ENCODE peak calls at places on chromosomes 13 and 19, in five cellular contexts. N is H9, F is tibial nerve, B is caudate nucleus, T is fibroblast of lung. Z is an unnamed sample.

GRCh38 chr19:42473686-42474085 is 30.9 kb upstream of the CXCL17 start:
- DNase-seq in T (no peak), N (peak; percentile 60), B (no peak), F (no peak), Z (no peak)

GRCh38 chr19:46856062-46857022 is 4.5 kb upstream of the ARHGAP35 start:
- DNase-seq in F (peak; percentile 95), B (peak; percentile 98), N (peak; percentile 97), T (peak; percentile 96), Z (peak; percentile 64)

GRCh38 chr19:51873097-51873496 is 14.7 kb downstream of the ZNF577 start:
- DNase-seq in N (no peak), F (no peak), T (no peak), B (no peak), Z (no peak)

GRCh38 chr13:49319555-49320350 is 72.0 kb downstream of the CDADC1 start:
- DNase-seq in T (peak; percentile 68), N (no peak), B (no peak), F (no peak), Z (no peak)

GRCh38 chr13:45456196-45456972 is 8.4 kb upstream of the COG3 start:
- DNase-seq in T (peak; percentile 33), N (no peak), F (no peak), B (no peak), Z (peak; percentile 91)

GRCh38 chr13:58994778-58995177 is 1169.0 kb downstream of the DIAPH3 start:
- DNase-seq in T (peak; percentile 4), N (no peak), F (no peak), B (no peak), Z (no peak)

GRCh38 chr19:44552324-44552723 is 22.8 kb upstream of the CEACAM20 start:
- DNase-seq in T (peak; percentile 12), B (no peak), F (no peak), N (peak; percentile 91), Z (peak; percentile 6)

GRCh38 chr13:90696254-90696653 is 651.2 kb upstream of the MIR17HG start:
- DNase-seq in F (no peak), N (no peak), T (no peak), B (no peak), Z (peak; percentile 45)

GRCh38 chr19:43525836-43526771 is 897 bp downstream of the ETHE1 start:
- DNase-seq in B (no peak), N (peak; percentile 40), F (no peak), T (no peak), Z (no peak)

GRCh38 chr19:36258028-36258875 is 43.3 kb downstream of the ZNF146 start:
- DNase-seq in F (no peak), B (no peak), N (no peak), T (no peak), Z (no peak)

GRCh38 chr19:38656171-38656981 is 8.9 kb downstream of the ACTN4 start:
- DNase-seq in B (no peak), T (peak; percentile 68), N (no peak), F (no peak), Z (no peak)

GRCh38 chr13:24272452-24273161 is 36.8 kb upstream of the C1QTNF9 start:
- DNase-seq in B (no peak), T (no peak), N (no peak), F (no peak), Z (no peak)

GRCh38 chr13:33017410-33017929 is 1.2 kb downstream of the KL start:
- DNase-seq in N (peak; percentile 49), F (peak; percentile 46), T (peak; percentile 16), B (peak; percentile 23), Z (no peak)

GRCh38 chr13:97425570-97425969 is 8.4 kb upstream of the RAP2A start:
- DNase-seq in B (no peak), F (no peak), T (no peak), N (no peak), Z (no peak)

GRCh38 chr13:91313103-91313502 is 34.4 kb upstream of the MIR17HG start:
- DNase-seq in N (no peak), B (no peak), T (peak; percentile 36), F (no peak), Z (no peak)

GRCh38 chr13:44244288-44244687 is 129.3 kb upstream of the SERP2 start:
- DNase-seq in N (no peak), T (peak; percentile 82), F (no peak), B (no peak), Z (no peak)

GRCh38 chr13:36362251-36362650 is 16.1 kb upstream of the SPART start:
- DNase-seq in F (no peak), B (no peak), N (no peak), T (peak; percentile 87), Z (peak; percentile 68)

GRCh38 chr19:57708641-57709354 is at the start of gene ZNF154:
- DNase-seq in F (no peak), T (peak; percentile 84), N (peak; percentile 91), B (peak; percentile 65), Z (no peak)

GRCh38 chr19:33767898-33768413 is 28.7 kb upstream of the KCTD15 start:
- DNase-seq in N (peak; percentile 82), T (peak; percentile 19), B (no peak), F (no peak), Z (no peak)

GRCh38 chr13:44837250-44837649 is 152.0 kb downstream of the NUFIP1 start:
- DNase-seq in T (peak; percentile 24), F (no peak), N (no peak), B (no peak), Z (no peak)

GRCh38 chr13:20191902-20192469 is 752 bp downstream of the GJB2 start:
- DNase-seq in N (peak; percentile 47), F (no peak), B (no peak), T (no peak), Z (no peak)

GRCh38 chr13:96034662-96035061 is 18.5 kb downstream of the UGGT2 start:
- DNase-seq in T (no peak), N (no peak), B (no peak), F (no peak), Z (no peak)

GRCh38 chr19:10209305-10209704 is 14.6 kb upstream of the DNMT1 start:
- DNase-seq in F (no peak), T (peak; percentile 59), N (no peak), B (no peak), Z (no peak)

GRCh38 chr13:58843567-58843966 is 1212.0 kb downstream of the PCDH17 start:
- DNase-seq in N (peak; percentile 47), B (no peak), T (no peak), F (no peak), Z (no peak)

GRCh38 chr13:39335721-39336120 is 267.3 kb downstream of the LHFPL6 start:
- DNase-seq in N (no peak), B (no peak), F (no peak), T (no peak), Z (no peak)

GRCh38 chr19:1275976-1276619 is 768 bp downstream of the FAM174C start:
- DNase-seq in N (no peak), F (peak; percentile 38), B (no peak), T (no peak), Z (no peak)

GRCh38 chr13:106382569-106382968 is 152.9 kb downstream of the EFNB2 start:
- DNase-seq in F (no peak), T (no peak), B (no peak), N (no peak), Z (no peak)

GRCh38 chr19:30228726-30229523 is 143.3 kb upstream of the ZNF536 start:
- DNase-seq in N (no peak), F (no peak), B (no peak), T (peak; percentile 11), Z (no peak)

GRCh38 chr19:10419646-10420443 is 493 bp upstream of the PDE4A start:
- DNase-seq in N (peak; percentile 97), B (peak; percentile 62), F (no peak), T (peak; percentile 50), Z (no peak)

GRCh38 chr13:45048890-45049407 is 59.6 kb downstream of the GPALPP1 start:
- DNase-seq in B (no peak), F (no peak), N (no peak), T (no peak), Z (no peak)

GRCh38 chr13:107458269-107458668 is 757.1 kb downstream of the LIG4 start:
- DNase-seq in B (no peak), T (no peak), F (no peak), N (no peak), Z (no peak)

GRCh38 chr19:40799558-40800338 is 757 bp downstream of the EGLN2 start:
- DNase-seq in B (no peak), N (no peak), T (no peak), F (no peak), Z (no peak)

GRCh38 chr19:34241513-34242337 is 12.6 kb upstream of the GARRE1 start:
- DNase-seq in B (no peak), F (no peak), N (peak; percentile 92), T (no peak), Z (no peak)

GRCh38 chr19:8617984-8618383 is 7.5 kb upstream of the ADAMTS10 start:
- DNase-seq in N (no peak), F (no peak), T (no peak), B (no peak), Z (no peak)

GRCh38 chr19:49776371-49776764 is 9.6 kb downstream of the AP2A1 start:
- DNase-seq in N (no peak), B (no peak), T (no peak), F (no peak), Z (no peak)
- H3K27ac ChIP-seq in N (no peak overlapping the region), B (no peak overlapping the region), T (no peak overlapping the region), F (no peak overlapping the region), Z (peak overlapping the region; percentile 4)

GRCh38 chr19:13082192-13083007 is 20.3 kb downstream of the LYL1 start:
- DNase-seq in B (peak; percentile 29), N (peak; percentile 71), F (no peak), T (peak; percentile 53), Z (no peak)
- H3K27ac ChIP-seq in B (peak overlapping the region; percentile 85), N (no peak overlapping the region), F (peak overlapping the region; percentile 45), T (no peak overlapping the region), Z (no peak overlapping the region)

GRCh38 chr13:83878691-83879410 is 3.4 kb downstream of the SLITRK1 start:
- DNase-seq in F (no peak), N (peak; percentile 36), T (no peak), B (peak; percentile 47), Z (no peak)
- H3K27ac ChIP-seq in F (peak overlapping the region; percentile 31), N (no peak overlapping the region), T (no peak overlapping the region), B (peak overlapping the region; percentile 88), Z (no peak overlapping the region)

GRCh38 chr13:73133536-73133935 is 74.7 kb downstream of the KLF5 start:
- DNase-seq in N (no peak), B (no peak), T (peak; percentile 8), F (no peak), Z (no peak)
- H3K27ac ChIP-seq in N (no peak overlapping the region), B (no peak overlapping the region), T (no peak overlapping the region), F (no peak overlapping the region), Z (no peak overlapping the region)

GRCh38 chr13:99125335-99125915 is 75.2 kb upstream of the UBAC2 start:
- DNase-seq in F (no peak), B (no peak), T (peak; percentile 0), N (no peak), Z (no peak)

GRCh38 chr13:99126821-99127220 is 73.8 kb upstream of the UBAC2 start:
- DNase-seq in N (no peak), B (no peak), F (no peak), T (no peak), Z (no peak)

GRCh38 chr13:99123101-99124045 is 77.3 kb upstream of the UBAC2 start:
- DNase-seq in F (no peak), B (no peak), N (no peak), T (peak; percentile 1), Z (no peak)

GRCh38 chr13:99124046-99124400 is 76.6 kb upstream of the UBAC2 start:
- DNase-seq in F (no peak), N (no peak), T (no peak), B (no peak), Z (no peak)

GRCh38 chr13:99124695-99125334 is 75.8 kb upstream of the UBAC2 start:
- DNase-seq in T (peak; percentile 48), N (no peak), F (no peak), B (no peak), Z (peak; percentile 5)
- H3K27ac ChIP-seq in T (no peak overlapping the region), N (no peak overlapping the region), F (no peak overlapping the region), B (no peak overlapping the region), Z (peak overlapping the region; percentile 25)

Z was measured in epithelial cell of prostate.